ENCODE peak calls at places on chromosomes 2 and 18, in eight cellular contexts. H is stimulated activated CD4-positive, alpha-beta T cell treated with anti-CD3 and anti-CD28 coated beads, TNF-alpha, amount 100 ng/mL, for 1 hour; J is glutamatergic neuron; R is Kasumi-1; D is Ammon's horn; W is H54; Z is MV-4-11; E is fibroblast of the aortic adventitia. N is an unnamed sample.

GRCh38 chr2:172339431-172340010 is 87.9 kb upstream of the ITGA6 start:
- DNase-seq in Z (no peak), H (no peak), J (no peak), R (no peak), D (peak; percentile 22), W (no peak), E (peak; percentile 16), N (no peak)

GRCh38 chr2:68646303-68646702 is 2.9 kb downstream of the PROKR1 start:
- DNase-seq in W (no peak), R (peak; percentile 64), H (no peak), E (no peak), Z (no peak), D (no peak), J (no peak), N (peak; percentile 11)

GRCh38 chr18:21763846-21764646 is 23.5 kb downstream of the MIB1 start:
- DNase-seq in J (no peak), Z (no peak), E (no peak), R (no peak), H (no peak), D (no peak), W (no peak), N (no peak)

GRCh38 chr2:141641462-141641861 is 489.4 kb downstream of the LRP1B start:
- DNase-seq in W (no peak), J (no peak), D (no peak), R (no peak), E (no peak), H (no peak), Z (no peak), N (no peak)

GRCh38 chr2:189347540-189347939 is 93.7 kb upstream of the WDR75 start:
- DNase-seq in D (peak; percentile 37), Z (peak; percentile 18), J (no peak), R (no peak), H (no peak), W (no peak), E (peak; percentile 97), N (peak; percentile 52)

GRCh38 chr18:62282188-62282629 is 42.9 kb upstream of the TNFRSF11A start:
- DNase-seq in J (no peak), Z (no peak), H (no peak), D (no peak), R (no peak), E (peak; percentile 92), W (no peak), N (no peak)

GRCh38 chr2:230575640-230576324 is 136.9 kb upstream of the CAB39 start:
- DNase-seq in D (no peak), Z (no peak), R (peak; percentile 10), J (no peak), H (no peak), W (no peak), E (no peak), N (no peak)

GRCh38 chr2:207088839-207089238 is 76.9 kb downstream of the KLF7 start:
- DNase-seq in W (no peak), Z (no peak), J (no peak), R (no peak), H (no peak), E (no peak), D (no peak), N (no peak)

GRCh38 chr18:2983296-2983695 is 29.6 kb downstream of the LPIN2 start:
- DNase-seq in W (no peak), E (no peak), J (no peak), R (no peak), D (no peak), H (no peak), Z (no peak), N (no peak)

GRCh38 chr2:201968045-201968444 is 65.6 kb upstream of the FZD7 start:
- DNase-seq in J (no peak), W (no peak), E (no peak), H (no peak), R (no peak), D (no peak), Z (no peak), N (no peak)

GRCh38 chr2:216104691-216105090 is 4.5 kb upstream of the XRCC5 start:
- DNase-seq in J (no peak), D (no peak), W (no peak), R (no peak), Z (no peak), E (no peak), H (no peak), N (no peak)

GRCh38 chr2:99706734-99707133 is 216.9 kb upstream of the REV1 start:
- DNase-seq in R (no peak), H (no peak), J (no peak), Z (no peak), D (no peak), E (no peak), W (no peak), N (no peak)

GRCh38 chr2:23459032-23459431 is 74.1 kb downstream of the KLHL29 start:
- DNase-seq in Z (no peak), W (no peak), J (no peak), D (no peak), E (no peak), H (no peak), R (no peak), N (no peak)

GRCh38 chr2:208069186-208069585 is 43.9 kb upstream of the PLEKHM3 start:
- DNase-seq in R (no peak), E (peak; percentile 26), H (no peak), D (no peak), W (no peak), Z (no peak), J (no peak), N (no peak)

GRCh38 chr18:70288851-70289328 is at the start of gene SOCS6:
- DNase-seq in E (peak; percentile 56), D (peak; percentile 50), J (peak; percentile 75), R (peak; percentile 45), W (no peak), H (no peak), Z (peak; percentile 32), N (no peak)

GRCh38 chr2:69298261-69298660 is 88.8 kb downstream of the GFPT1 start:
- DNase-seq in W (peak; percentile 81), Z (peak; percentile 94), R (peak; percentile 25), D (no peak), H (no peak), E (peak; percentile 86), J (no peak), N (peak; percentile 64)

GRCh38 chr2:238170386-238171071 is 11.8 kb downstream of the ERFE start:
- DNase-seq in R (no peak), D (no peak), Z (no peak), W (no peak), J (no peak), E (peak; percentile 22), H (no peak), N (no peak)

GRCh38 chr2:54549912-54550518 is 93.9 kb downstream of the SPTBN1 start:
- DNase-seq in R (no peak), D (peak; percentile 59), H (no peak), E (no peak), J (no peak), W (no peak), Z (no peak), N (no peak)

GRCh38 chr2:56008661-56009411 is 85.3 kb upstream of the EFEMP1 start:
- DNase-seq in D (peak; percentile 89), E (peak; percentile 93), Z (no peak), H (no peak), W (no peak), J (peak; percentile 63), R (no peak), N (no peak)

GRCh38 chr2:189841019-189841418 is 56.8 kb downstream of the PMS1 start:
- DNase-seq in W (no peak), R (no peak), D (no peak), H (no peak), Z (no peak), J (no peak), E (no peak), N (no peak)